ENCODE peak calls at places on chromosomes 1 and 21, in six cellular contexts. Y is CD8-positive, alpha-beta memory T cell; Z is lung; O is trophoblast cell; D is DND-41; R is tibial nerve. J is an unnamed sample. For H3K4me1, the result is how much of the 10 kb centered on the place peaks cover.

GRCh38 chr1:117466761-117467160 is 99.5 kb downstream of the MAN1A2 start:
- DNase-seq in Y (no peak), Z (no peak), O (no peak), D (no peak), R (no peak), J (no peak)

GRCh38 chr1:170545476-170545875 is 13.5 kb downstream of the GORAB start:
- DNase-seq in Y (no peak), Z (no peak), O (no peak), D (no peak), R (no peak), J (no peak)

GRCh38 chr1:6819641-6820040 is 34.4 kb downstream of the CAMTA1 start:
- DNase-seq in Y (no peak), Z (no peak), O (no peak), D (no peak), R (no peak), J (no peak)

GRCh38 chr1:10736623-10737267 is 59.7 kb downstream of the CASZ1 start:
- DNase-seq in Y (no peak), Z (peak), O (no peak), D (no peak), R (no peak), J (peak)

GRCh38 chr1:45643341-45643740 is 19.5 kb upstream of the CCDC17 start:
- DNase-seq in Y (no peak), Z (no peak), O (no peak), D (no peak), R (no peak), J (no peak)

GRCh38 chr21:41369105-41369914 is 7.5 kb downstream of the MX2 start:
- DNase-seq in Y (peak), Z (no peak), O (peak), D (peak), R (no peak), J (no peak)

GRCh38 chr21:39593522-39593921 is 19.2 kb upstream of the B3GALT5 start:
- DNase-seq in Y (no peak), Z (no peak), O (no peak), D (no peak), R (no peak), J (no peak)

GRCh38 chr1:3105167-3105863 is 36.3 kb downstream of the PRDM16 start:
- DNase-seq in Y (no peak), Z (no peak), O (no peak), D (no peak), R (no peak), J (no peak)

GRCh38 chr21:41751621-41752020 is 15.2 kb downstream of the RIPK4 start:
- DNase-seq in Y (no peak), Z (peak), O (no peak), D (no peak), R (no peak), J (peak)

GRCh38 chr1:155006601-155007101 is 4.0 kb downstream of the ZBTB7B start:
- DNase-seq in Y (no peak), Z (no peak), O (no peak), D (peak), R (no peak), J (no peak)

GRCh38 chr1:154295408-154296235 is 23.2 kb downstream of the HAX1 start:
- DNase-seq in Y (no peak), Z (no peak), O (no peak), D (no peak), R (no peak), J (no peak)

GRCh38 chr1:62218603-62219002 is 24.0 kb downstream of the L1TD1 start:
- DNase-seq in Y (no peak), Z (no peak), O (no peak), D (no peak), R (no peak), J (no peak)

GRCh38 chr1:192589813-192590212 is 14.2 kb downstream of the RGS1 start:
- DNase-seq in Y (no peak), Z (no peak), O (peak), D (no peak), R (no peak), J (no peak)

GRCh38 chr1:64356636-64357256 is 113.2 kb upstream of the CACHD1 start:
- DNase-seq in Y (no peak), Z (no peak), O (no peak), D (no peak), R (no peak), J (no peak)

GRCh38 chr21:31196724-31197123 is 147.3 kb downstream of the TIAM1 start:
- DNase-seq in Y (no peak), Z (no peak), O (no peak), D (no peak), R (no peak), J (no peak)

GRCh38 chr1:60559371-60559770 is 485.8 kb upstream of the C1orf87 start:
- DNase-seq in Y (no peak), Z (no peak), O (no peak), D (no peak), R (no peak), J (no peak)

GRCh38 chr1:220921991-220922390 is 42.7 kb downstream of the HLX start:
- DNase-seq in Y (no peak), Z (no peak), O (no peak), D (no peak), R (no peak), J (no peak)

GRCh38 chr1:80059940-80060339 is 1053.4 kb upstream of the ADGRL4 start:
- DNase-seq in Y (no peak), Z (no peak), O (no peak), D (no peak), R (no peak), J (no peak)

GRCh38 chr1:56050911-56051310 is 528.5 kb downstream of the PLPP3 start:
- DNase-seq in Y (no peak), Z (no peak), O (no peak), D (no peak), R (no peak), J (no peak)

GRCh38 chr1:44714944-44715571 is 15.9 kb downstream of the RNU5D-1 start:
- DNase-seq in Y (peak), Z (peak), O (peak), D (peak), R (peak), J (no peak)

GRCh38 chr21:35217504-35218060 is 168.5 kb upstream of the RUNX1 start:
- DNase-seq in Y (no peak), Z (peak), O (peak), D (no peak), R (no peak), J (peak)

GRCh38 chr1:30533141-30533540 is 190.2 kb downstream of the MATN1 start:
- DNase-seq in Y (no peak), Z (no peak), O (no peak), D (no peak), R (no peak), J (no peak)

GRCh38 chr1:24905979-24906720 is 23.9 kb downstream of the RUNX3 start:
- DNase-seq in Y (peak), Z (no peak), O (no peak), D (no peak), R (no peak), J (peak)

GRCh38 chr1:171117085-171117484 is 26.4 kb downstream of the FMO3 start:
- DNase-seq in Y (no peak), Z (no peak), O (no peak), D (no peak), R (no peak), J (no peak)

GRCh38 chr21:33682992-33683627 is 40.8 kb downstream of the ITSN1 start:
- DNase-seq in Y (no peak), Z (no peak), O (peak), D (no peak), R (no peak), J (no peak)

GRCh38 chr1:78607944-78608343 is 12.3 kb upstream of the IFI44L start:
- DNase-seq in Y (no peak), Z (no peak), O (no peak), D (peak), R (no peak), J (no peak)

GRCh38 chr1:216627252-216627651 is 96.0 kb downstream of the ESRRG start:
- DNase-seq in Y (no peak), Z (no peak), O (no peak), D (no peak), R (no peak), J (no peak)

GRCh38 chr1:201385299-201385891 is 7.9 kb upstream of the TNNT2 start:
- DNase-seq in Y (no peak), Z (peak), O (peak), D (peak), R (no peak), J (no peak)

GRCh38 chr21:37095821-37096220 is 22.8 kb downstream of the TTC3 start:
- DNase-seq in Y (no peak), Z (no peak), O (no peak), D (no peak), R (no peak), J (no peak)

GRCh38 chr1:22461100-22461499 is 9.4 kb downstream of the ZBTB40 start:
- DNase-seq in Y (no peak), Z (no peak), O (no peak), D (no peak), R (no peak), J (no peak)

GRCh38 chr1:90000934-90001676 is 6.2 kb downstream of the ZNF326 start:
- DNase-seq in Y (no peak), Z (no peak), O (peak), D (no peak), R (no peak), J (no peak)

GRCh38 chr21:44927587-44928461 is 7.1 kb upstream of the ITGB2 start:
- DNase-seq in Y (peak), Z (peak), O (peak), D (peak), R (no peak), J (peak)

GRCh38 chr21:25424674-25425073 is 182.6 kb downstream of the MRPL39 start:
- DNase-seq in Y (no peak), Z (no peak), O (no peak), D (no peak), R (no peak), J (no peak)

GRCh38 chr1:38997034-38997900 is 6.2 kb downstream of the AKIRIN1 start:
- DNase-seq in Y (no peak), Z (no peak), O (no peak), D (no peak), R (no peak), J (no peak)
- H3K4me1 ChIP-seq in Y (half or more), Z (under half), O (under half), D (under half), R (under half), J (under half)

DNA sequence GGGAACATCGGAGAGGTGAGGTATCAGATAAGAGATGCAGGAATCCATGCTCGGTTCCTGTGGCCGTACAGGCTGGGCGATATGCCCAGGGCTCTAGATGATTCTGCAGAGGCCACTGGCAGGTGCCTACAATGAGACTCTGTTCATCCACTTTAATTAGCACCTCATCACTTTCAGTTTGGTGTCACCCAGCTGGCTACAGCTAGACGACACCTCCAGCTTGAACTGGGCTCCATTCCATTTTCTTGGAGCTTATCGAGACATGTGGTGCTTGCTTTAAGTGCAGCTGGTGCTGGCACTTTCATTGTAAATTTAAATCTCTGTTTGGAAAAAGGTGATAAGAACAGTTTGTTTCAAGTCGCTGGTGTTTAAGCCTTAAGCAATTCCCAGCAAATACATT is 322.5 kb upstream of the ADGRL2 start:
- DNase-seq in Y (no peak), Z (no peak), O (no peak), D (no peak), R (no peak), J (no peak)
- H3K4me3 ChIP-seq in Y (no peak), Z (peak), O (no peak), D (no peak), R (no peak), J (peak)

GRCh38 chr1:92968138-92969032 is 7.1 kb upstream of the DIPK1A start:
- DNase-seq in Y (no peak), Z (no peak), O (peak), D (no peak), R (no peak), J (no peak)
- H3K4me1 ChIP-seq in Y (under half), Z (under half), O (under half), D (under half), R (under half), J (under half)

DNA sequence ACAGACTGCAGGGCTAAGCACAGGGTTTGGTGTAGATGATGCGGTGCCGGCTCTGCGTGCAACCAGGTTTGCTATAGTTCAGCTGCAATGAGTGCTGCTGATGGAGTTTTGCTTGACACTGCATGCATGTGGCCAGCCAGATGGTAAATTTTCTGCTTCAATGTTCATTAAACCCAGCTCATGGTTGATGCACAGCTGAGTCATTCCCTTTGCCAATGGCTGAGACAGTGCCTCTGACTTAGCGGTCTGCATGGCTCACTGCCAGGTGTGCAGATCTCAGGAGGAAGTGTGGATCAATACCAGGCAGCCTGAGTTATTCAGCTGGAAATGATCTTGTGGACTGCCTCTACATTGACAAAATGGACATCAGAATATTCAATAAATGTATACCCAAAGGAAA is 172.7 kb upstream of the ZP4 start:
- DNase-seq in Y (no peak), Z (no peak), O (no peak), D (no peak), R (no peak), J (peak)
- H3K4me3 ChIP-seq in Y (no peak), Z (no peak), O (no peak), D (no peak), R (no peak), J (no peak)

GRCh38 chr1:34049477-34049876 is 115.6 kb downstream of the CSMD2 start:
- DNase-seq in Y (no peak), Z (no peak), O (no peak), D (no peak), R (no peak), J (no peak)
- H3K4me1 ChIP-seq in Y (under half), Z (under half), O (under half), D (under half), R (under half), J (under half)

GRCh38 chr21:28922368-28922767 is 70.3 kb downstream of the LTN1 start:
- DNase-seq in Y (no peak), Z (no peak), O (no peak), D (no peak), R (no peak), J (no peak)
- H3K4me3 ChIP-seq in Y (no peak), Z (no peak), O (no peak), D (no peak), R (no peak), J (no peak)

GRCh38 chr1:156481527-156481926 is 19.0 kb downstream of the MEF2D start:
- DNase-seq in Y (no peak), Z (no peak), O (no peak), D (no peak), R (no peak), J (no peak)

GRCh38 chr1:156482276-156482675 is 18.3 kb downstream of the MEF2D start:
- DNase-seq in Y (no peak), Z (no peak), O (no peak), D (no peak), R (no peak), J (no peak)

GRCh38 chr1:156485984-156486383 is 14.6 kb downstream of the MEF2D start:
- DNase-seq in Y (no peak), Z (no peak), O (no peak), D (no peak), R (no peak), J (no peak)

GRCh38 chr1:156484480-156485058 is 16.0 kb downstream of the MEF2D start:
- DNase-seq in Y (no peak), Z (no peak), O (no peak), D (no peak), R (no peak), J (no peak)

GRCh38 chr1:156483397-156483796 is 17.2 kb downstream of the MEF2D start:
- DNase-seq in Y (no peak), Z (no peak), O (no peak), D (no peak), R (no peak), J (no peak)
- H3K4me1 ChIP-seq in Y (half or more), Z (under half), O (under half), D (under half), R (under half), J (under half)

GRCh38 chr1:8572106-8572505 is 245.3 kb downstream of the RERE start:
- DNase-seq in Y (no peak), Z (no peak), O (peak), D (no peak), R (no peak), J (no peak)
- H3K4me3 ChIP-seq in Y (no peak), Z (no peak), O (no peak), D (no peak), R (no peak), J (no peak)